ENCODE peak calls at places on chromosomes 2 and 18, in nine cellular contexts. J is cardiac muscle cell; R is MG63; B is heart left ventricle; Z is OCI-LY7; W is GM23248; H is colonic mucosa; E is spleen; P is CD8-positive, alpha-beta memory T cell. I is an unnamed sample. For H3K36me3, the result is how much of the 10 kb centered on the place peaks cover.

GRCh38 chr2:203714112-203714511 is 7.7 kb downstream of the CD28 start:
- DNase-seq in P (no peak), J (no peak), Z (no peak), E (no peak), W (no peak), H (peak), R (no peak), B (no peak), I (no peak)

GRCh38 chr2:14301331-14301730 is 331.2 kb upstream of the LRATD1 start:
- DNase-seq in R (no peak), J (no peak), Z (no peak), E (no peak), W (no peak), H (no peak), B (no peak), P (no peak), I (peak)

GRCh38 chr2:216362730-216363129 is 9.6 kb downstream of the MARCHF4 start:
- DNase-seq in J (peak), E (no peak), H (no peak), Z (no peak), W (peak), B (no peak), P (no peak), R (peak), I (peak)

GRCh38 chr2:18684202-18685040 is 95.1 kb upstream of the NT5C1B start:
- DNase-seq in H (peak), W (peak), R (no peak), B (no peak), Z (no peak), J (no peak), P (no peak), E (no peak), I (peak)

GRCh38 chr2:209840434-209840833 is 68.8 kb downstream of the UNC80 start:
- DNase-seq in W (no peak), P (no peak), B (no peak), Z (no peak), R (no peak), J (peak), H (no peak), E (no peak), I (no peak)

GRCh38 chr2:132544045-132544630 is 125.9 kb downstream of the LYPD1 start:
- DNase-seq in J (no peak), Z (no peak), B (no peak), P (no peak), H (no peak), R (no peak), W (no peak), E (no peak), I (no peak)

GRCh38 chr2:67079729-67080128 is 317.4 kb upstream of the ETAA1 start:
- DNase-seq in R (no peak), H (no peak), B (no peak), P (no peak), W (no peak), Z (no peak), J (no peak), E (no peak), I (no peak)

GRCh38 chr2:179447839-179448447 is 183.3 kb upstream of the SESTD1 start:
- DNase-seq in Z (no peak), H (no peak), B (no peak), P (no peak), J (no peak), E (no peak), R (no peak), W (peak), I (peak)

GRCh38 chr2:42908538-42909200 is 116.3 kb upstream of the HAAO start:
- DNase-seq in J (no peak), W (no peak), E (no peak), H (no peak), R (no peak), P (no peak), Z (no peak), B (no peak), I (no peak)

GRCh38 chr2:11996618-11997017 is 250.2 kb downstream of the LPIN1 start:
- DNase-seq in P (no peak), B (no peak), E (no peak), J (no peak), H (no peak), Z (no peak), R (no peak), W (peak), I (peak)

GRCh38 chr18:12628706-12629702 is 28.9 kb downstream of the SPIRE1 start:
- DNase-seq in R (no peak), B (no peak), Z (no peak), E (no peak), J (no peak), H (no peak), W (peak), P (no peak), I (peak)

GRCh38 chr18:35073186-35074105 is 32.2 kb downstream of the MAPRE2 start:
- DNase-seq in B (no peak), J (no peak), P (no peak), R (no peak), Z (no peak), H (no peak), E (no peak), W (peak), I (peak)

GRCh38 chr18:76357585-76358265 is 137.3 kb downstream of the ZNF516 start:
- DNase-seq in H (no peak), R (no peak), B (no peak), E (no peak), W (no peak), Z (no peak), P (no peak), J (no peak), I (peak)

GRCh38 chr2:24024018-24024417 is 14.1 kb downstream of the MFSD2B start:
- DNase-seq in W (peak), J (no peak), R (no peak), E (no peak), H (no peak), P (no peak), Z (no peak), B (no peak), I (peak)

GRCh38 chr18:42271656-42272355 is 316.8 kb downstream of the PIK3C3 start:
- DNase-seq in H (no peak), P (no peak), Z (no peak), W (no peak), R (no peak), J (no peak), B (no peak), E (no peak), I (no peak)

GRCh38 chr18:54215069-54215468 is 9.4 kb downstream of the MBD2 start:
- DNase-seq in W (peak), P (no peak), B (no peak), R (no peak), H (no peak), J (no peak), Z (no peak), E (no peak), I (peak)

GRCh38 chr2:67070826-67071225 is 326.3 kb upstream of the ETAA1 start:
- DNase-seq in P (no peak), W (peak), Z (no peak), J (no peak), E (no peak), R (no peak), B (no peak), H (no peak), I (peak)

GRCh38 chr2:194723446-194723845 is 933.6 kb upstream of the SLC39A10 start:
- DNase-seq in J (no peak), H (no peak), Z (no peak), W (no peak), P (no peak), E (no peak), B (no peak), R (no peak), I (no peak)

GRCh38 chr2:230330206-230330605 is 3.2 kb downstream of the SP140L start:
- DNase-seq in R (no peak), H (no peak), B (no peak), E (no peak), W (no peak), Z (no peak), J (no peak), P (no peak), I (no peak)

GRCh38 chr2:57859755-57860154 is 186.9 kb upstream of the VRK2 start:
- DNase-seq in E (no peak), H (no peak), J (no peak), B (no peak), Z (no peak), P (no peak), R (no peak), W (no peak), I (no peak)

GRCh38 chr2:241882090-241882625 is 12.6 kb downstream of the RTP5 start:
- DNase-seq in R (no peak), Z (peak), H (peak), E (peak), P (no peak), W (peak), B (peak), J (no peak), I (no peak)

GRCh38 chr2:4246364-4247131 is 543.2 kb downstream of the DCDC2C start:
- DNase-seq in P (no peak), E (no peak), Z (no peak), H (no peak), J (no peak), B (no peak), W (no peak), R (no peak), I (no peak)

GRCh38 chr2:219968685-219969345 is 341.4 kb downstream of the SLC4A3 start:
- DNase-seq in B (no peak), J (no peak), P (no peak), R (peak), E (no peak), W (peak), H (no peak), Z (no peak), I (peak)

GRCh38 chr2:64260817-64261216 is 116.6 kb upstream of the PELI1 start:
- DNase-seq in R (no peak), E (peak), W (no peak), J (no peak), B (peak), H (peak), Z (peak), P (no peak), I (no peak)

DNA sequence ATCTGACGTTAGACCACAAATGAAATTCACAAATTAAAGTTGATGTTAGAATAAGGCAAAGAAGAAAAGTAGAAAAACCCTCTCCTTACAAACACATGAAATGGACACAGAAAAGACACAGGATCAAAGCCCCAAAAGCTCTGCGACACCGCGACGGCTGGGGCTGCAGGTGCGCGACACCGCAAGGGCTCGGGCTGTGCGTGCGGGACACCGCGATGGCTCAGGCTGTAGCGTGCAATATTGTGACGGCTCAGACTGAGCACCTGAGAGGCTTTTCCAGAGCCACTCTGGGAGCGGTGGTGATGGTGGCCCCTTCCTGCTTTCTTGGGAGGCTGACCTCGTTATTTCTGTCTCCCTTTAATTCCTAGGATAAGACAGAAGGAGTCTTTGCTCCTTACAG is 256.9 kb downstream of the TWIST2 start:
- DNase-seq in J (no peak), R (no peak), H (no peak), W (no peak), P (no peak), E (no peak), Z (no peak), B (no peak), I (no peak)
- H3K36me3 ChIP-seq in J (under half), R (under half), H (under half), W (under half), P (under half), E (half or more), Z (under half), B (half or more), I (under half)

DNA sequence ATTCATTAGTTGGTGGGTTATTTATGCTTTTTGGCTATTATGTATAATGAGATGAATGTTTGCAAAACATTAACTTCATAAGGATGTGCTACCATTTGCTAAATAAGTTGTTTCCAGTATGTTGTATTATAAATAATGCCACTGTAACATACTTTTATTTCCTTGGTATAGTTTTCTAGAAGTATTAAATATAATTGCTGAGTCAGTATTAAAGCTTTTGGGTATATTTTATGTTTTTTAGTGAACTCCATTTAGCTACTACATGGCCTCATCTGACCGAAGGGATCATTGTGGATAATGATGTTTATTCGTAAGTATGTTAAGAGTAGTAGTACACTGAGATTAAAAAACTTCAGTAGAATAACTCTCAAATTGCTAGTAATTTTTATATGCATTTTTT is 73.8 kb downstream of the RAB3GAP1 start:
- DNase-seq in R (no peak), J (no peak), B (no peak), H (no peak), P (no peak), Z (no peak), E (no peak), W (no peak), I (no peak)
- H3K36me3 ChIP-seq in R (half or more), J (under half), B (half or more), H (under half), P (under half), Z (half or more), E (under half), W (under half), I (under half)

GRCh38 chr2:73931531-73932500 is 5.1 kb downstream of the DGUOK start:
- DNase-seq in Z (no peak), J (no peak), W (peak), E (no peak), P (no peak), H (no peak), R (peak), B (no peak), I (peak)
- H3K36me3 ChIP-seq in Z (half or more), J (under half), W (under half), E (under half), P (under half), H (under half), R (under half), B (under half), I (under half)

GRCh38 chr2:110674620-110675555 is 3.0 kb downstream of the BUB1 start:
- DNase-seq in E (peak), P (peak), W (peak), R (peak), J (peak), B (no peak), H (peak), Z (peak), I (peak)
- H3K36me3 ChIP-seq in E (under half), P (under half), W (under half), R (under half), J (under half), B (under half), H (under half), Z (half or more), I (under half)

GRCh38 chr18:23530195-23530594 is 26.9 kb downstream of the RMC1 start:
- DNase-seq in P (no peak), E (no peak), H (no peak), B (no peak), J (no peak), R (no peak), W (no peak), Z (no peak), I (no peak)
- H3K36me3 ChIP-seq in P (half or more), E (half or more), H (under half), B (half or more), J (under half), R (half or more), W (under half), Z (half or more), I (under half)

GRCh38 chr2:43944915-43945314 is 50.9 kb downstream of the LRPPRC start:
- DNase-seq in P (no peak), Z (no peak), H (no peak), B (no peak), W (no peak), R (no peak), J (no peak), E (no peak), I (no peak)

GRCh38 chr2:43943323-43943722 is 52.5 kb downstream of the LRPPRC start:
- DNase-seq in B (no peak), W (no peak), P (no peak), R (no peak), H (no peak), J (no peak), E (no peak), Z (no peak), I (no peak)

GRCh38 chr2:43942881-43943280 is 52.9 kb downstream of the LRPPRC start:
- DNase-seq in W (no peak), P (no peak), B (no peak), R (no peak), Z (no peak), J (no peak), E (no peak), H (no peak), I (no peak)

GRCh38 chr2:43945439-43945838 is 50.4 kb downstream of the LRPPRC start:
- DNase-seq in P (no peak), Z (no peak), E (no peak), B (no peak), R (no peak), W (no peak), H (no peak), J (no peak), I (peak)

GRCh38 chr2:43943809-43944452 is 51.9 kb downstream of the LRPPRC start:
- DNase-seq in Z (no peak), W (no peak), R (no peak), P (no peak), E (no peak), B (no peak), J (no peak), H (no peak), I (no peak)
- H3K36me3 ChIP-seq in Z (half or more), W (half or more), R (half or more), P (under half), E (half or more), B (half or more), J (half or more), H (under half), I (under half)

GRCh38 chr2:181910028-181910763 is 18.7 kb downstream of the ITPRID2 start:
- DNase-seq in R (no peak), J (no peak), H (no peak), B (no peak), E (no peak), W (no peak), P (no peak), Z (no peak), I (no peak)

GRCh38 chr2:181911830-181912229 is 20.3 kb downstream of the ITPRID2 start:
- DNase-seq in B (no peak), H (no peak), P (no peak), E (no peak), R (no peak), J (no peak), Z (no peak), W (no peak), I (no peak)

GRCh38 chr2:181904022-181904632 is 12.6 kb downstream of the ITPRID2 start:
- DNase-seq in B (no peak), J (peak), E (no peak), W (peak), H (no peak), R (no peak), P (peak), Z (peak), I (peak)

GRCh38 chr2:181907005-181907549 is 15.5 kb downstream of the ITPRID2 start:
- DNase-seq in H (no peak), W (no peak), P (no peak), J (no peak), E (no peak), Z (no peak), R (no peak), B (no peak), I (no peak)

GRCh38 chr2:181907635-181908034 is 16.1 kb downstream of the ITPRID2 start:
- DNase-seq in R (no peak), B (no peak), W (no peak), H (no peak), Z (no peak), P (no peak), E (no peak), J (no peak), I (no peak)
- H3K36me3 ChIP-seq in R (half or more), B (half or more), W (under half), H (under half), Z (half or more), P (under half), E (under half), J (under half), I (under half)

DNA sequence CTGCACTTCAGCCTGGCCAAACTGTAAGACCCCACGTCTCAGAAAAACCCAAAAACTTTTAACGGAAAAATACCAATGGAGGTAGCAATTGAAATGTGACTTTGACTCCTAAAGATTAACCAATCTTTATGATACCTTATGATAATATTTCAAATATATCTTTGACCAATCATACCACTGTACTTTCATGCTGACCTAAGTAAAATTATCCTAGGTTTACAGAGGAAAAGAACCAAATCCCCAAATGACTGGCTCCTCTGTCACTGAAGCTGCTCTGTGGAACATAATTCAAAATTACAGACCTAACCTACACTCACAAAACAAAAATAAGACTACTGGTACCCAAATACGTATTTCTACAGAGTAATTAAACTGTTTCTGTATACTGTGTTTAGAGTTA is 7.7 kb upstream of the STPG4 start:
- DNase-seq in B (no peak), J (no peak), W (no peak), R (no peak), P (no peak), E (no peak), H (no peak), Z (no peak), I (no peak)
- H3K36me3 ChIP-seq in B (half or more), J (half or more), W (half or more), R (half or more), P (under half), E (under half), H (under half), Z (half or more), I (under half)